ENCODE peak calls at places on chromosomes 7 and 10, in five cellular contexts. Y is CD4-positive, CD25-positive, alpha-beta regulatory T cell; B is OCI-LY7; K is NT2/D1; M is mammary epithelial cell. R is an unnamed sample.

GRCh38 chr7:125136755-125137547 is 207.3 kb upstream of the POT1 start:
- DNase-seq in Y (no peak), B (no peak), K (no peak), M (peak; percentile 96), R (no peak)

GRCh38 chr7:66741706-66742053 is 1.1 kb downstream of the RABGEF1 start:
- DNase-seq in Y (no peak), B (no peak), K (no peak), M (peak; percentile 34), R (no peak)

GRCh38 chr7:3266240-3266639 is 34.8 kb upstream of the SDK1 start:
- DNase-seq in Y (no peak), B (no peak), K (no peak), M (no peak), R (no peak)

GRCh38 chr7:27174077-27175004 is at the start of gene HOXA10:
- DNase-seq in Y (no peak), B (no peak), K (no peak), M (no peak), R (peak; percentile 92)

GRCh38 chr10:97075961-97076525 is 109.7 kb downstream of the SLIT1 start:
- DNase-seq in Y (no peak), B (no peak), K (no peak), M (no peak), R (no peak)

GRCh38 chr10:22086730-22087364 is 83.3 kb upstream of the DNAJC1 start:
- DNase-seq in Y (no peak), B (no peak), K (no peak), M (peak; percentile 27), R (peak; percentile 93)

GRCh38 chr10:132676193-132676891 is 109.6 kb downstream of the NKX6-2 start:
- DNase-seq in Y (no peak), B (no peak), K (no peak), M (no peak), R (peak; percentile 58)

GRCh38 chr7:157299613-157300405 is 37.0 kb upstream of the DNAJB6 start:
- DNase-seq in Y (peak; percentile 35), B (no peak), K (no peak), M (no peak), R (no peak)

GRCh38 chr7:8105449-8106095 is 137.0 kb downstream of the GLCCI1 start:
- DNase-seq in Y (no peak), B (no peak), K (no peak), M (no peak), R (no peak)

GRCh38 chr10:124665558-124665957 is 78.6 kb downstream of the FAM53B start:
- DNase-seq in Y (no peak), B (no peak), K (no peak), M (no peak), R (no peak)

GRCh38 chr7:8133955-8134733 is 127.8 kb downstream of the ICA1 start:
- DNase-seq in Y (peak; percentile 72), B (no peak), K (no peak), M (peak; percentile 22), R (no peak)

GRCh38 chr10:42977032-42977416 is 99.8 kb upstream of the RET start:
- DNase-seq in Y (no peak), B (no peak), K (no peak), M (no peak), R (peak; percentile 31)

GRCh38 chr7:22561356-22561755 is 61.4 kb upstream of the STEAP1B start:
- DNase-seq in Y (no peak), B (no peak), K (peak; percentile 92), M (peak; percentile 89), R (peak; percentile 86)

GRCh38 chr10:71285180-71285545 is 33.9 kb upstream of the SLC29A3 start:
- DNase-seq in Y (no peak), B (peak; percentile 65), K (no peak), M (peak; percentile 9), R (no peak)

GRCh38 chr10:4648968-4649367 is 177.0 kb upstream of the AKR1E2 start:
- DNase-seq in Y (no peak), B (no peak), K (no peak), M (no peak), R (no peak)

GRCh38 chr7:27300401-27300800 is 57.8 kb downstream of the EVX1 start:
- DNase-seq in Y (no peak), B (no peak), K (no peak), M (peak; percentile 46), R (no peak)

GRCh38 chr10:44992732-44993225 is 7.9 kb upstream of the ZNF22 start:
- DNase-seq in Y (no peak), B (no peak), K (no peak), M (no peak), R (no peak)

GRCh38 chr7:79964463-79964862 is 170.2 kb upstream of the GNAI1 start:
- DNase-seq in Y (no peak), B (no peak), K (no peak), M (no peak), R (no peak)

GRCh38 chr10:72712136-72712535 is 20.2 kb downstream of the MCU start:
- DNase-seq in Y (no peak), B (no peak), K (no peak), M (no peak), R (no peak)

GRCh38 chr10:120477723-120478270 is 20.8 kb downstream of the PLPP4 start:
- DNase-seq in Y (no peak), B (no peak), K (no peak), M (no peak), R (no peak)

GRCh38 chr7:147400926-147401325 is 1189.6 kb upstream of the C7orf33 start:
- DNase-seq in Y (no peak), B (no peak), K (no peak), M (no peak), R (no peak)

GRCh38 chr7:39133088-39133487 is 155.4 kb downstream of the POU6F2 start:
- DNase-seq in Y (no peak), B (no peak), K (no peak), M (no peak), R (no peak)

GRCh38 chr7:141679014-141679413 is 23.0 kb downstream of the DENND11 start:
- DNase-seq in Y (peak; percentile 80), B (no peak), K (no peak), M (no peak), R (no peak)

GRCh38 chr7:107971613-107972012 is 31.3 kb downstream of the LAMB1 start:
- DNase-seq in Y (no peak), B (no peak), K (no peak), M (peak; percentile 45), R (no peak)

GRCh38 chr10:73865459-73866442 is 8.6 kb downstream of the CAMK2G start:
- DNase-seq in Y (peak; percentile 83), B (peak; percentile 85), K (no peak), M (no peak), R (peak; percentile 80)

GRCh38 chr7:112162161-112163020 is 43.8 kb downstream of the DOCK4 start:
- DNase-seq in Y (no peak), B (no peak), K (peak; percentile 87), M (no peak), R (peak; percentile 79)

GRCh38 chr7:29609162-29610030 is 45.8 kb downstream of the PRR15 start:
- DNase-seq in Y (no peak), B (no peak), K (no peak), M (peak; percentile 79), R (no peak)

DNA sequence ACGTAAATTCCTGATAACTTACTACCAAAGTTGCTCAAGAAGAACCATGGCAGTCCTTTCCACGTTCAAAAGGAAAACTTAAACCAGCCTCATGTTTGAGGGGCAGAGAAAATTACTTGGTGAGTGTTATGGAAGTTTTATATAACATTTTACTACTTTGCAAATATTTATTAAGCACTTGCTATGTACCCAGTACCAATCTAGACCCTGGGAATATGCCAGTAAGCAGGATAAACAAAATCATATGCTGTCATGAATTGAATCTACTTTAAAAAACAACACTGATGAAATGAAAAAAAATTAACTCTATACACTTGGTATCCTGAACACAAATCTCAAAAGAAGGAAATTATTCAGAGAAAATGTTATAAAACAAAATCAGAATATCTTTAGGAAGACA is 46.1 kb downstream of the NCAPG2 start:
- DNase-seq in Y (no peak), B (no peak), K (no peak), M (no peak), R (no peak)
- H3K4me1 ChIP-seq in Y (peaks cover 7% of the 10 kb centered on the region), B (no peaks in the 10 kb centered on the region), K (peaks cover 3% of the 10 kb centered on the region), M (no peaks in the 10 kb centered on the region), R (no peaks in the 10 kb centered on the region)

GRCh38 chr7:47786557-47787248 is 161.6 kb downstream of the PKD1L1 start:
- DNase-seq in Y (no peak), B (no peak), K (peak; percentile 71), M (peak; percentile 99), R (peak; percentile 95)
- H3K4me1 ChIP-seq in Y (no peaks in the 10 kb centered on the region), B (no peaks in the 10 kb centered on the region), K (no peaks in the 10 kb centered on the region), M (peaks cover 55% of the 10 kb centered on the region), R (no peaks in the 10 kb centered on the region)

GRCh38 chr10:87870154-87870553 is 6.7 kb downstream of the PTEN start:
- DNase-seq in Y (no peak), B (no peak), K (no peak), M (no peak), R (no peak)

GRCh38 chr10:87872828-87873227 is 9.4 kb downstream of the PTEN start:
- DNase-seq in Y (no peak), B (no peak), K (no peak), M (no peak), R (no peak)

GRCh38 chr10:87875929-87876571 is 12.6 kb downstream of the PTEN start:
- DNase-seq in Y (no peak), B (no peak), K (no peak), M (peak; percentile 28), R (no peak)

GRCh38 chr10:87878664-87879459 is 15.4 kb downstream of the PTEN start:
- DNase-seq in Y (no peak), B (no peak), K (no peak), M (no peak), R (no peak)

GRCh38 chr10:87873656-87874055 is 10.2 kb downstream of the PTEN start:
- DNase-seq in Y (no peak), B (no peak), K (no peak), M (peak; percentile 5), R (no peak)
- H3K4me1 ChIP-seq in Y (peaks cover 62% of the 10 kb centered on the region), B (peaks cover 61% of the 10 kb centered on the region), K (no peaks in the 10 kb centered on the region), M (peaks cover 6% of the 10 kb centered on the region), R (peaks cover 3% of the 10 kb centered on the region)

DNA sequence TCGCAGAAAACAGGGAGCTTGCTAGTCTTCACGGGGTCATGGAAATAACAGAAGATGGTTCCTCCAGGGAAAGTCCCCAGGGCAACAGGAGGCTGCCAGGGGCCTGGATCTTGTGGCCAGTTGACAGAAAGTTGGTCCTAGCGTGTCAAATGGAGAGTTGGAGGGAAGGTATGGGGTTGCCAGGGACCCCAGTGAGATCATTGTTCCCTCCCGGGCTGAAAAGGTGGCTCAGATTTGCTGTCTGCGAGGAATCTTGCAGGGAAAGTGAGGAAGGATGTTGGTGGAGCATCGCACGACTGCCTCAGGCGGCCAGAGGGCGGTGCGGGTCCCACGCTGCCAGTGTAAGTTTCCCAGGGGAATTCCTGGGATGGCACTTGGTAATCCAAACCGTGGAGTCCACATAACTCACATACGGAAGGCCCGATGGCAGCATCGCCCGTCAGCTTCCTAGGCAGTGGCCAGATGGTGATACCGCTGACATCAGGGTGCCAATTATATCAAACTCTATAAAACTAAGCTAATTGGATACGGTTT is 189.7 kb downstream of the CELF2 start:
- DNase-seq in Y (no peak), B (no peak), K (no peak), M (no peak), R (no peak)
- H3K4me1 ChIP-seq in Y (peaks cover 88% of the 10 kb centered on the region), B (no peaks in the 10 kb centered on the region), K (no peaks in the 10 kb centered on the region), M (no peaks in the 10 kb centered on the region), R (no peaks in the 10 kb centered on the region)

DNA sequence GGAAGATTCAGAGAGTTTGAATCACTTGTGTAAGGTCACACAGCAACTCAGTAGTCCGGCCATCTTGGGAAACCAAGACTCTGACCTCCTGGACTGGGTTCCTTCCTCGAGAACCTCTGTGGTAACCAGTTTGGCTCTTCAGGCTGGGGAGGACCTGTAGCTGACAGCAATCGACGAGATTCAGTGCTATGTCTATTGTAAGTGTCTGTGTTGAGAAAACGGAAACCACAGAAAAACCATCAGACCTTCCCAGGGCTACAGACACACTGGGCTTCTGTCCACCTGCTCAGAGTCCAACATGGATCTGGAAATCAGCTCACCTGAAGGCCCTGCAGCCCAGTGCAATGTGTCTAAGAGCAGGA is 403.7 kb downstream of the RPS24 start:
- DNase-seq in Y (no peak), B (no peak), K (no peak), M (no peak), R (no peak)
- H3K4me1 ChIP-seq in Y (no peaks in the 10 kb centered on the region), B (peaks cover 7% of the 10 kb centered on the region), K (peaks cover 9% of the 10 kb centered on the region), M (no peaks in the 10 kb centered on the region), R (peaks cover 11% of the 10 kb centered on the region)